ENCODE peak calls at places on chromosomes 7 and 10, in six cellular contexts. One of them, this sample, is unnamed. For H3K27me3 and H3K9me3, the result is how much of the 10 kb centered on the place peaks cover.

GRCh38 chr10:52283174-52283573 is 30.9 kb upstream of the DKK1 start:
- DNase-seq in transverse colon: no peak
- DNase-seq in Panc1: no peak
- DNase-seq in HCT116: no peak
- DNase-seq in K562: no peak
- DNase-seq in SK-N-SH: no peak
- DNase-seq in this sample: no peak

GRCh38 chr7:100386940-100387339 is 13.7 kb downstream of the PILRA start:
- DNase-seq in transverse colon: no peak
- DNase-seq in Panc1: no peak
- DNase-seq in HCT116: no peak
- DNase-seq in K562: no peak
- DNase-seq in SK-N-SH: no peak
- DNase-seq in this sample: no peak

GRCh38 chr10:123576706-123577105 is 89.4 kb upstream of the GPR26 start:
- DNase-seq in transverse colon: no peak
- DNase-seq in Panc1: no peak
- DNase-seq in HCT116: no peak
- DNase-seq in K562: no peak
- DNase-seq in SK-N-SH: no peak
- DNase-seq in this sample: no peak

GRCh38 chr7:93926800-93927199 is 5.3 kb downstream of the GNG11 start:
- DNase-seq in transverse colon: no peak
- DNase-seq in Panc1: no peak
- DNase-seq in HCT116: no peak
- DNase-seq in K562: no peak
- DNase-seq in SK-N-SH: no peak
- DNase-seq in this sample: no peak

GRCh38 chr7:98903246-98903645 is 24.9 kb downstream of the TRRAP start:
- DNase-seq in transverse colon: no peak
- DNase-seq in Panc1: no peak
- DNase-seq in HCT116: no peak
- DNase-seq in K562: no peak
- DNase-seq in SK-N-SH: no peak
- DNase-seq in this sample: no peak

GRCh38 chr7:90568213-90568612 is 27.9 kb upstream of the CDK14 start:
- DNase-seq in transverse colon: no peak
- DNase-seq in Panc1: no peak
- DNase-seq in HCT116: no peak
- DNase-seq in K562: no peak
- DNase-seq in SK-N-SH: no peak
- DNase-seq in this sample: no peak

GRCh38 chr10:78552261-78552811 is 516.4 kb upstream of the ZMIZ1 start:
- DNase-seq in transverse colon: peak
- DNase-seq in Panc1: no peak
- DNase-seq in HCT116: no peak
- DNase-seq in K562: no peak
- DNase-seq in SK-N-SH: no peak
- DNase-seq in this sample: no peak

GRCh38 chr10:13001887-13002212 is 337 bp upstream of the CCDC3 start:
- DNase-seq in transverse colon: no peak
- DNase-seq in Panc1: no peak
- DNase-seq in HCT116: no peak
- DNase-seq in K562: no peak
- DNase-seq in SK-N-SH: no peak
- DNase-seq in this sample: no peak

GRCh38 chr7:112213735-112214134 is 7.2 kb downstream of the ZNF277 start:
- DNase-seq in transverse colon: no peak
- DNase-seq in Panc1: no peak
- DNase-seq in HCT116: no peak
- DNase-seq in K562: no peak
- DNase-seq in SK-N-SH: no peak
- DNase-seq in this sample: no peak

GRCh38 chr7:112214887-112215286 is 8.4 kb downstream of the ZNF277 start:
- DNase-seq in transverse colon: no peak
- DNase-seq in Panc1: no peak
- DNase-seq in HCT116: no peak
- DNase-seq in K562: no peak
- DNase-seq in SK-N-SH: no peak
- DNase-seq in this sample: no peak

GRCh38 chr7:112214268-112214667 is 7.8 kb downstream of the ZNF277 start:
- DNase-seq in transverse colon: no peak
- DNase-seq in Panc1: no peak
- DNase-seq in HCT116: no peak
- DNase-seq in K562: no peak
- DNase-seq in SK-N-SH: no peak
- DNase-seq in this sample: no peak

GRCh38 chr7:112212516-112213036 is 6.1 kb downstream of the ZNF277 start:
- DNase-seq in transverse colon: no peak
- DNase-seq in Panc1: no peak
- DNase-seq in HCT116: no peak
- DNase-seq in K562: no peak
- DNase-seq in SK-N-SH: no peak
- DNase-seq in this sample: no peak

DNA sequence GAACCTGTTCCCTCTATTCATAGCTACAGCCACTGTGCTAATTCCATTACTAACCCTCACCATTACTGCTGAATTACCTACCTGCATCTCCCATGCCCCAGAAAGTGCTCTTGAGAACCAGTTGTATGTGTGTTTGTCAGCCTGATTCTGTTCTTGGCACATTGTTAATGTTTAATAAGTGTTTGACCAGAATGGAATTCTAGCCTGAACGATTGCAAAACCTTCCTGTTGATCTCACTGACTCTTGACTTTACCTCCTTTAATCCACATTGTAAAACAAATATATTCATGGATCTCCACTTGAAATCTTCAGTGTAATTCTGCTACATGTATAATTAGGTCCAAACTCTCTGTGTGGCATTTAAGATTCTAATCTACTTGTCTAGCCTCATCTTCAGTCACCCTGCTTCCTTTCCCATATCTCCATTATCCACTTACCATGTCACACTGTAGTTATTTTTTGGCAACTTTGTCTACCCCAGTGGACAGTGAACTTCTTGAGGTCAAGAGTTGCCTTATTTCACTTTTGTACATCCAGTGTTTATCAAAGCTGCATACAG is 4.9 kb downstream of the ZNF277 start:
- DNase-seq in transverse colon: no peak
- DNase-seq in Panc1: no peak
- DNase-seq in HCT116: no peak
- DNase-seq in K562: no peak
- DNase-seq in SK-N-SH: no peak
- DNase-seq in this sample: no peak
- TF ChIP-seq POLR2AphosphoS5 in transverse colon: no peak
- TF ChIP-seq POLR2AphosphoS5 in Panc1: no peak
- TF ChIP-seq POLR2AphosphoS5 in HCT116: no peak
- TF ChIP-seq POLR2AphosphoS5 in K562: no peak
- TF ChIP-seq POLR2AphosphoS5 in SK-N-SH: no peak
- TF ChIP-seq POLR2AphosphoS5 in this sample: no peak

GRCh38 chr10:117698809-117699208 is 156.3 kb downstream of the EMX2 start:
- DNase-seq in transverse colon: no peak
- DNase-seq in Panc1: no peak
- DNase-seq in HCT116: no peak
- DNase-seq in K562: no peak
- DNase-seq in SK-N-SH: no peak
- DNase-seq in this sample: no peak
- H3K27me3 ChIP-seq in transverse colon: under half
- H3K27me3 ChIP-seq in Panc1: under half
- H3K27me3 ChIP-seq in HCT116: under half
- H3K27me3 ChIP-seq in K562: under half
- H3K27me3 ChIP-seq in SK-N-SH: under half
- H3K27me3 ChIP-seq in this sample: under half

DNA sequence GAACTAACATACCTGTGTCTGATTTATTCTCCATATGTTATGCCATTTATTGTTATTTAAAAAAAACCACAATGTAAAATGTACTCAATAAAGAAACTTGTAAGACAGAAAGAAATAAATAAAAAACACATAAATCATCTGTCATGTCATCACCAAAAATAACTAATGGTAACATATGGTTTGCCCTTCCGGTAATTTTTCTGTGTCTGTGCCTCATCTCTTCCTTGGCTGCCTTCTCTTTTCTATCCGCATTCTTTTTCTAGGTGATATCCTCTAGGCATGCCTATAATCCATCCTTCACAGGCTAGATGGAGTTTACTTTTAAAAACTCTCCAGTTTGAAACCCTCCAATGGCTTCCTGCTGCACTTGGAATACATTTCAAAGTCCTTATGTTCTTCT is 304.0 kb upstream of the ETV1 start:
- DNase-seq in transverse colon: no peak
- DNase-seq in Panc1: no peak
- DNase-seq in HCT116: no peak
- DNase-seq in K562: no peak
- DNase-seq in SK-N-SH: no peak
- DNase-seq in this sample: no peak
- H3K9me3 ChIP-seq in transverse colon: under half
- H3K9me3 ChIP-seq in Panc1: under half
- H3K9me3 ChIP-seq in HCT116: under half
- H3K9me3 ChIP-seq in K562: under half
- H3K9me3 ChIP-seq in SK-N-SH: under half
- H3K9me3 ChIP-seq in this sample: under half

DNA sequence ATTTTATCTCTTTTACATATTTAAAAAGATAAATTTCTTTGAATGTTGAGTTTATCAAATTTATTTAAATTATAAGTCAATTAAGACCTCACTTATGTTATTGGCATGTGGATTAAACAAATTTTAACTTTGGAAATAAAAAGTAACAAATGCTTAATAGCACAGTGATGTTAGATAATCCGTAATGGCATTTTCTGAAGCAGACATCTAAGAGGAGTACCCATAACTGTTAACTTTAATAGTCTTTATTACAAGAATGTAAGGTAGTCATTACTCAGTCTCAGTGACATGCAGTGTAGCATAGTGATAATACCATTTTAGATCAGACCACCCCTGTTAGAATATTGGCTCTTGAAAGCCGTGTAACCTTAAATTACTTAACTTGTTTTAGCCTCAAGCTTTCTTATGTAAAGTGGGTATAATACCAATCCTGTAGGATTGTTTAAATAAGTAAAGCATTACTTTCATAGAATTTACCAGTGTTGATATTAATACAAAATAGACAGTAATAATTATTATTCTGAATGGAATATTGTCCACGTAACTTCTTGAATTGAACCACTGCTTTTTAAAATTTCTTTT is 4.3 kb downstream of the PHYHIPL start:
- DNase-seq in transverse colon: no peak
- DNase-seq in Panc1: no peak
- DNase-seq in HCT116: no peak
- DNase-seq in K562: no peak
- DNase-seq in SK-N-SH: no peak
- DNase-seq in this sample: no peak
- TF ChIP-seq POLR2AphosphoS5 in transverse colon: no peak
- TF ChIP-seq POLR2AphosphoS5 in Panc1: no peak
- TF ChIP-seq POLR2AphosphoS5 in HCT116: no peak
- TF ChIP-seq POLR2AphosphoS5 in K562: no peak
- TF ChIP-seq POLR2AphosphoS5 in SK-N-SH: no peak
- TF ChIP-seq POLR2AphosphoS5 in this sample: no peak

DNA sequence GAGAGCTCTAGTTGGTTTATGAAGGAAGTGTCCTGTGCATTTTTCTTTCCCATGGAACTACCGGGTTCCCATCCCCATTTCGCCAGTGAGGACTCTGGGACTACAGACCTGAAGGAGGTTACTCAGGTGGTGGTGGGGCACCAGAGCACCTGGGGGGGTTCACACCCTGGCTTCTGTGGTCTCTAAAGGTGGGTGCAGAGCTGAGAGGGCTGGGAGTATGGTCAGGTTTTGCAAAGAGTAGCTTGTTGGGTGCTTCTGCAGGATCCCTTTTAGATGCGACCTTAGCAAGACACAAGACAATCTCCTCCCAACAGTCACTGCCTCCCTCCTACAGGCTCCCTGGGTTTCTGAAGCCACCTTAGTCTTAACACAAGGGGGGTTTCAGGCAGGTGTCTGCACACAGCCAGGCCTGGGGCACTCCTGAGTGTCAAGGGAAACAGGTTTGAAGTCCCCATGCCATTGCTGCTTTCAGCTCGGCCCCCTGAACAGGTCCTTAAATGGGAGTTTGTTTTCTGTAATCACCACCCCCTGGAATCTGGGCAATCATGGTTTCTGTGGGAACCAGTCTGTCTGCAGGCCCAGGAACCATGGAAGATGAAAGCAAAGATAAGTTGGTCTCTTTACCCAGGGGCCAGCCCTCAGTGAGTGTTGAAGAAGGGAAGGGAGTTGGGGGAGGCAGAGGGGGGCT is 9.9 kb upstream of the CXCL12 start:
- DNase-seq in transverse colon: no peak
- DNase-seq in Panc1: no peak
- DNase-seq in HCT116: no peak
- DNase-seq in K562: no peak
- DNase-seq in SK-N-SH: no peak
- DNase-seq in this sample: no peak
- H3K27me3 ChIP-seq in transverse colon: under half
- H3K27me3 ChIP-seq in Panc1: under half
- H3K27me3 ChIP-seq in HCT116: under half
- H3K27me3 ChIP-seq in K562: under half
- H3K27me3 ChIP-seq in SK-N-SH: under half
- H3K27me3 ChIP-seq in this sample: under half

DNA sequence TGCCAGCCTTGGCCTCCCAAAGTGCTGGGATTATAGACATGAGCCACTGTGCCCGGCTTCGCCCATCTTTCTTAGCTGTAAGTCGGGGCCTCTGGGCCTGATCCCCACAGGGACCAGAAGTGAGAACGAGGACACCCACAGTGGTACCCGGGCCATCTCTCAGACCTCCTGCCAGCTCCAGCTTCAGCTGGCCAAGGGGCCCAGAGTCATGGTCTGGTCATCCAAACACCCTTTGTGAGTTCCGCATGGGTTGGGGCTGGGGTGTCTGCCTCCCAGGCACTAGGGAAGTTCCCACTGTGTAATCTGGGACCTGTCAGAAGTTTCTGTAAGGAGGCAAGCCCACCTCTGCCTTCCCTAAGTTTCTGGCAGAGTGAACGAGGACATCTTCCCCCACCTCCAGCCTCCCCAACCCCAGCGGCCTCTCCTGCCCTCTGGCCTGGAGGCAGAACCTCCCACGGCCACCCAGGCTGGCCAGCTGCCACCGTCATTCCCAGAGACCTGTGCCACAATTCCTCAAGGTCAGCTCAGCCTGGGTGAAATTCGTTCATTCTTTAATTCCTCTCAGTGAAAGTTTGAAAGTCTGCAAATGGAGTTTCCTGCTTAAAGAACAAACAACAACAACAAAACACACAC is 19.5 kb upstream of the FOXL3 start:
- DNase-seq in transverse colon: no peak
- DNase-seq in Panc1: no peak
- DNase-seq in HCT116: no peak
- DNase-seq in K562: no peak
- DNase-seq in SK-N-SH: no peak
- DNase-seq in this sample: no peak
- H3K9me3 ChIP-seq in transverse colon: under half
- H3K9me3 ChIP-seq in Panc1: under half
- H3K9me3 ChIP-seq in HCT116: under half
- H3K9me3 ChIP-seq in K562: under half
- H3K9me3 ChIP-seq in SK-N-SH: under half
- H3K9me3 ChIP-seq in this sample: under half